ENCODE peak calls at places on chromosomes 2 and 18, in ten cellular contexts. K is NCI-H460; Q is T1000; Z is CD8-positive, alpha-beta memory T cell; P is posterior cingulate gyrus; O is fibroblast of lung; V is T-cell; B is amygdala; R is non-pigmented ciliary epithelial cell; E is EL. S is an unnamed sample.

GRCh38 chr2:137229834-137230233 is 464.5 kb downstream of the THSD7B start:
- DNase-seq in V (no peak), B (no peak), P (no peak), R (no peak), Z (no peak), O (no peak), K (peak; percentile 7), Q (no peak), E (peak; percentile 51), S (no peak)

GRCh38 chr2:37623971-37624897 is 47.2 kb downstream of the CDC42EP3 start:
- DNase-seq in B (no peak), Q (no peak), R (no peak), E (peak; percentile 75), V (no peak), Z (no peak), P (no peak), K (no peak), O (peak; percentile 52), S (no peak)

GRCh38 chr18:3623769-3624545 is 174.0 kb downstream of the TGIF1 start:
- DNase-seq in B (no peak), Z (no peak), O (peak; percentile 96), R (peak; percentile 92), P (peak; percentile 43), E (peak; percentile 97), V (no peak), K (peak; percentile 98), Q (peak; percentile 72), S (peak; percentile 78)

GRCh38 chr2:129812071-129812470 is 167.4 kb upstream of the RAB6C start:
- DNase-seq in Z (no peak), K (no peak), B (peak; percentile 37), P (no peak), Q (no peak), R (no peak), E (no peak), V (no peak), O (no peak), S (no peak)

GRCh38 chr18:48340502-48340901 is 68.7 kb downstream of the ZBTB7C start:
- DNase-seq in O (no peak), Z (no peak), B (peak; percentile 13), K (no peak), P (peak; percentile 23), E (no peak), Q (no peak), V (no peak), R (no peak), S (no peak)

GRCh38 chr2:33395660-33396249 is 80.7 kb upstream of the RASGRP3 start:
- DNase-seq in Q (peak; percentile 10), R (no peak), V (peak; percentile 19), K (peak; percentile 46), Z (peak; percentile 13), O (peak; percentile 66), E (peak; percentile 62), P (no peak), B (no peak), S (no peak)

GRCh38 chr18:43267818-43268217 is 9.5 kb downstream of the SYT4 start:
- DNase-seq in E (no peak), R (no peak), O (no peak), V (no peak), Q (no peak), P (no peak), B (no peak), K (no peak), Z (no peak), S (no peak)

GRCh38 chr2:41853427-41854191 is 194.2 kb upstream of the PKDCC start:
- DNase-seq in V (no peak), B (no peak), Q (peak; percentile 9), P (no peak), K (peak; percentile 44), O (peak; percentile 74), E (peak; percentile 66), R (no peak), Z (no peak), S (peak; percentile 41)

GRCh38 chr2:62817995-62818713 is 112.6 kb downstream of the EHBP1 start:
- DNase-seq in P (no peak), Z (no peak), O (no peak), Q (no peak), R (peak; percentile 26), V (no peak), B (no peak), E (peak; percentile 45), K (no peak), S (no peak)

GRCh38 chr2:207219716-207220414 is 54.1 kb upstream of the KLF7 start:
- DNase-seq in R (no peak), K (no peak), P (no peak), B (no peak), Q (no peak), Z (no peak), O (peak; percentile 86), V (no peak), E (peak; percentile 71), S (peak; percentile 38)

GRCh38 chr18:74652392-74652988 is 54.8 kb downstream of the ZNF407 start:
- DNase-seq in Z (no peak), K (no peak), B (no peak), E (peak; percentile 47), O (peak; percentile 74), R (no peak), Q (no peak), V (no peak), P (no peak), S (peak; percentile 20)

GRCh38 chr2:179850188-179850587 is 11.2 kb downstream of the ZNF385B start:
- DNase-seq in P (no peak), O (peak; percentile 34), R (peak; percentile 38), B (no peak), E (peak; percentile 75), Z (no peak), K (no peak), Q (no peak), V (no peak), S (peak; percentile 50)

GRCh38 chr18:67417864-67418523 is 98.5 kb downstream of the DSEL start:
- DNase-seq in O (peak; percentile 66), B (no peak), E (peak; percentile 49), R (no peak), Z (no peak), Q (no peak), V (peak; percentile 2), P (no peak), K (peak; percentile 30), S (peak; percentile 56)

GRCh38 chr2:132503621-132504200 is 87.1 kb downstream of the GPR39 start:
- DNase-seq in B (no peak), R (no peak), P (no peak), Q (peak; percentile 26), Z (no peak), O (no peak), E (peak; percentile 43), K (no peak), V (no peak), S (no peak)

GRCh38 chr2:166032361-166032760 is 78.8 kb upstream of the TTC21B start:
- DNase-seq in R (no peak), B (no peak), Z (no peak), V (no peak), Q (no peak), P (no peak), E (no peak), K (no peak), O (peak; percentile 8), S (no peak)

GRCh38 chr2:2664989-2665833 is 334.1 kb upstream of the MYT1L start:
- DNase-seq in V (no peak), Z (no peak), O (peak; percentile 65), B (no peak), R (peak; percentile 63), E (no peak), P (no peak), Q (no peak), K (no peak), S (no peak)